ENCODE peak calls at places on chromosomes 7 and 10, in four cellular contexts. Q, V, Y and J are unnamed samples.

GRCh38 chr10:26274391-26274790 is 57.8 kb downstream of the GAD2 start:
- DNase-seq in Q (no peak), V (peak; percentile 36), Y (no peak), J (no peak)

GRCh38 chr7:42053834-42054233 is 183.2 kb downstream of the GLI3 start:
- DNase-seq in Q (no peak), V (no peak), Y (no peak), J (no peak)

GRCh38 chr7:155732275-155732674 is 80.0 kb downstream of the SHH start:
- DNase-seq in Q (no peak), V (no peak), Y (no peak), J (no peak)

GRCh38 chr7:111827863-111828504 is 265.7 kb upstream of the IMMP2L start:
- DNase-seq in Q (no peak), V (no peak), Y (no peak), J (no peak)

GRCh38 chr7:95411036-95411435 is 14.9 kb upstream of the PON3 start:
- DNase-seq in Q (no peak), V (no peak), Y (no peak), J (no peak)

GRCh38 chr10:58291538-58292174 is 22.7 kb downstream of the CISD1 start:
- DNase-seq in Q (no peak), V (peak; percentile 57), Y (peak; percentile 24), J (peak; percentile 21)

GRCh38 chr7:34165927-34166550 is 260.7 kb downstream of the BMPER start:
- DNase-seq in Q (no peak), V (no peak), Y (peak; percentile 7), J (no peak)

GRCh38 chr7:7779888-7780287 is 61.5 kb upstream of the RPA3 start:
- DNase-seq in Q (no peak), V (no peak), Y (no peak), J (no peak)

GRCh38 chr10:43959854-43960415 is 311.3 kb upstream of the ZNF32 start:
- DNase-seq in Q (no peak), V (no peak), Y (no peak), J (no peak)

GRCh38 chr7:132527467-132528410 is 48.5 kb downstream of the PLXNA4 start:
- DNase-seq in Q (no peak), V (no peak), Y (no peak), J (no peak)

GRCh38 chr7:144622751-144623150 is 213.1 kb downstream of the TPK1 start:
- DNase-seq in Q (no peak), V (no peak), Y (no peak), J (no peak)

GRCh38 chr7:86116-86515 is 106.3 kb upstream of the FAM20C start:
- DNase-seq in Q (no peak), V (no peak), Y (no peak), J (no peak)

GRCh38 chr7:155009570-155010157 is 6.7 kb upstream of the PAXIP1 start:
- DNase-seq in Q (no peak), V (peak; percentile 11), Y (peak; percentile 27), J (no peak)

GRCh38 chr7:74280985-74281384 is 8.2 kb upstream of the CLIP2 start:
- DNase-seq in Q (no peak), V (no peak), Y (no peak), J (no peak)

GRCh38 chr7:1703475-1704325 is 33.6 kb downstream of the ELFN1 start:
- DNase-seq in Q (peak; percentile 19), V (no peak), Y (no peak), J (no peak)

GRCh38 chr7:70727861-70728260 is 404.1 kb upstream of the GALNT17 start:
- DNase-seq in Q (no peak), V (no peak), Y (no peak), J (no peak)

GRCh38 chr7:70730451-70731110 is 401.4 kb upstream of the GALNT17 start:
- DNase-seq in Q (no peak), V (no peak), Y (no peak), J (no peak)

GRCh38 chr7:70726951-70727378 is 405.0 kb upstream of the GALNT17 start:
- DNase-seq in Q (no peak), V (no peak), Y (no peak), J (no peak)

GRCh38 chr7:70726294-70726693 is 405.6 kb upstream of the GALNT17 start:
- DNase-seq in Q (no peak), V (no peak), Y (no peak), J (no peak)

GRCh38 chr7:70728873-70729552 is 402.9 kb upstream of the GALNT17 start:
- DNase-seq in Q (no peak), V (no peak), Y (no peak), J (no peak)
- H3K27ac ChIP-seq in Q (no peak overlapping the region), V (no peak overlapping the region), Y (no peak overlapping the region), J (no peak overlapping the region)

DNA sequence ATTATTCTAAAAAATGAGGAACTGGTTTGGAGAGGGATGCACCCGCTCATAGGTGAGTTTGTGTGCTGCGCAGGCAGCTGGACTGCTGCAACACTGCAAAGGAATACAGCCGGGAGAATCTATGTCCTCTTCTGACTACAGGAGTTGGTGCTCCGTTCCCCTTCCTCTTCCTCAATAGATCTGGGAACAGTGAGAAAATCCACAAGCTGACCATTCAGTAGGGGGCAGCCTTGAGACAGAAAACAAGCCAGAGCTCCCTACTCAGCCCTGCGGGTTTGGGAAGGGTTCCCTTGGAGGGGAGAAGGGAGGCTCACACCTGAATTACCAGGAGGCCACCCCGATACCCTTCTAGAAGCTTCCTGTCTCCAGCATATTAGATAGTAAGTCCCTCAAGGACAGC is 87.3 kb upstream of the FOXI2 start:
- DNase-seq in Q (no peak), V (no peak), Y (peak; percentile 27), J (peak; percentile 23)
- TF ChIP-seq CTCF in Q (no peak), V (no peak), Y (peak; percentile 42), J (no peak)

GRCh38 chr10:12198156-12198555 is 2.2 kb downstream of the CDC123 start:
- DNase-seq in Q (no peak), V (no peak), Y (no peak), J (no peak)

GRCh38 chr10:12194752-12195271 is 879 bp downstream of the NUDT5 start:
- DNase-seq in Q (peak; percentile 35), V (peak; percentile 35), Y (no peak), J (peak; percentile 45)

GRCh38 chr10:12195281-12195602 is 449 bp downstream of the NUDT5 start:
- DNase-seq in Q (no peak), V (no peak), Y (no peak), J (no peak)

GRCh38 chr10:12196531-12197211 is 683 bp downstream of the CDC123 start:
- DNase-seq in Q (no peak), V (no peak), Y (no peak), J (peak; percentile 43)

GRCh38 chr10:12195603-12196506 is at the start of the genes CDC123 and NUDT5:
- DNase-seq in Q (peak; percentile 86), V (peak; percentile 88), Y (peak; percentile 82), J (peak; percentile 95)
- TF ChIP-seq POLR2A in Q (no peak), V (no peak), Y (peak; percentile 73), J (no peak)

GRCh38 chr7:44079221-44080021 is 2.9 kb downstream of the POLM start:
- DNase-seq in Q (no peak), V (no peak), Y (no peak), J (no peak)

GRCh38 chr7:44082541-44083207 is 344 bp upstream of the POLM start:
- DNase-seq in Q (peak; percentile 99), V (peak; percentile 100), Y (peak; percentile 95), J (peak; percentile 100)

GRCh38 chr7:44080118-44080517 is 2.2 kb downstream of the POLM start:
- DNase-seq in Q (no peak), V (no peak), Y (no peak), J (no peak)

GRCh38 chr7:44080686-44081265 is 1.6 kb downstream of the POLM start:
- DNase-seq in Q (no peak), V (no peak), Y (no peak), J (no peak)

GRCh38 chr7:44081266-44081748 is 1.0 kb downstream of the POLM start:
- DNase-seq in Q (no peak), V (no peak), Y (no peak), J (no peak)
- H3K27ac ChIP-seq in Q (peak overlapping the region; percentile 94), V (no peak overlapping the region), Y (peak overlapping the region; percentile 99), J (no peak overlapping the region)